ENCODE peak calls at places on chromosome 16, in four cellular contexts. M is PC-9; G is tibial artery; C is stimulated activated CD4-positive, alpha-beta T cell treated with anti-CD3 and anti-CD28 coated beads, Interleukin-1b, Interleukin-23, amount 100 ng/mL, for 1 hour. Y is an unnamed sample.

GRCh38 chr16:12959072-12959471 is 57.7 kb downstream of the SHISA9 start:
- DNase-seq in M (no peak), G (no peak), C (no peak), Y (no peak)

GRCh38 chr16:4052801-4053662 is 63.2 kb downstream of the ADCY9 start:
- DNase-seq in M (no peak), G (no peak), C (no peak), Y (no peak)

GRCh38 chr16:30394603-30395154 is 541 bp upstream of the ZNF48 start:
- DNase-seq in M (no peak), G (no peak), C (no peak), Y (no peak)

GRCh38 chr16:20833081-20833480 is 26.8 kb downstream of the REXO5 start:
- DNase-seq in M (no peak), G (no peak), C (no peak), Y (no peak)

GRCh38 chr16:13856398-13856797 is 63.6 kb upstream of the ERCC4 start:
- DNase-seq in M (no peak), G (no peak), C (no peak), Y (no peak)

GRCh38 chr16:87675111-87675510 is 72.8 kb downstream of the JPH3 start:
- DNase-seq in M (no peak), G (no peak), C (no peak), Y (no peak)

GRCh38 chr16:12719972-12720371 is 83.7 kb downstream of the CPPED1 start:
- DNase-seq in M (no peak), G (no peak), C (no peak), Y (no peak)

GRCh38 chr16:67883872-67884261 is 818 bp upstream of the NRN1L start:
- DNase-seq in M (peak), G (peak), C (peak), Y (no peak)

GRCh38 chr16:14366447-14366846 is 263.6 kb downstream of the PARN start:
- DNase-seq in M (no peak), G (no peak), C (no peak), Y (no peak)

GRCh38 chr16:47732806-47733150 is 271.6 kb downstream of the PHKB start:
- DNase-seq in M (peak), G (no peak), C (no peak), Y (no peak)

GRCh38 chr16:80862153-80862552 is 57.8 kb upstream of the CDYL2 start:
- DNase-seq in M (no peak), G (no peak), C (no peak), Y (no peak)

GRCh38 chr16:11152205-11152604 is 103.8 kb downstream of the SOCS1 start:
- DNase-seq in M (no peak), G (no peak), C (no peak), Y (no peak)

GRCh38 chr16:57642368-57643135 is 14.1 kb downstream of the ADGRG1 start:
- DNase-seq in M (no peak), G (no peak), C (no peak), Y (no peak)

GRCh38 chr16:82995927-82996441 is 369.2 kb downstream of the CDH13 start:
- DNase-seq in M (no peak), G (no peak), C (no peak), Y (no peak)

Y was measured in cortex of kidney.